ENCODE peak calls at places on chromosomes 2 and 18, in nine cellular contexts. S is hypothalamus; M is naive thymus-derived CD8-positive, alpha-beta T cell; G is foreskin fibroblast; K is stimulated activated CD8-positive, alpha-beta memory T cell treated with anti-CD3 and anti-CD28 coated beads, Interleukin-15, amount 100 ng/mL, for 24 hours; X is effector CD8-positive, alpha-beta T cell; Y is left cardiac atrium; R is RWPE1; O is OCI-LY7. U is an unnamed sample.

GRCh38 chr2:9174771-9175441 is 31.7 kb upstream of the ASAP2 start:
- DNase-seq in O (peak), S (no peak), K (no peak), M (no peak), Y (no peak), R (peak), G (peak), X (no peak), U (peak)

GRCh38 chr2:235669983-235670962 is 176.4 kb downstream of the AGAP1 start:
- DNase-seq in K (no peak), S (peak), G (peak), R (peak), Y (peak), M (no peak), O (no peak), X (no peak), U (peak)

GRCh38 chr2:144524190-144524957 is 4.5 kb upstream of the ZEB2 start:
- DNase-seq in O (peak), R (no peak), M (no peak), X (no peak), G (peak), K (no peak), S (no peak), Y (peak), U (no peak)

GRCh38 chr2:149134335-149134923 is 95.9 kb downstream of the LYPD6B start:
- DNase-seq in Y (no peak), O (no peak), R (no peak), G (no peak), K (no peak), X (no peak), M (no peak), S (no peak), U (no peak)

GRCh38 chr18:72848534-72849237 is 19.1 kb downstream of the NETO1 start:
- DNase-seq in X (no peak), G (no peak), M (no peak), K (no peak), O (no peak), Y (no peak), S (no peak), R (peak), U (no peak)

GRCh38 chr2:50059462-50059861 is 905.1 kb upstream of the FSHR start:
- DNase-seq in K (no peak), G (no peak), R (no peak), M (no peak), S (no peak), Y (no peak), O (no peak), X (no peak), U (no peak)

GRCh38 chr2:40844353-40845277 is 392.7 kb upstream of the SLC8A1 start:
- DNase-seq in R (no peak), S (no peak), G (no peak), K (no peak), M (no peak), X (no peak), O (peak), Y (no peak), U (peak)

GRCh38 chr18:5868218-5868904 is 27.0 kb downstream of the TMEM200C start:
- DNase-seq in Y (peak), M (no peak), K (no peak), O (peak), X (no peak), S (peak), G (peak), R (peak), U (peak)

GRCh38 chr2:6654279-6654678 is 211.4 kb downstream of the CMPK2 start:
- DNase-seq in X (no peak), G (no peak), Y (no peak), M (no peak), K (no peak), R (peak), S (no peak), O (no peak), U (no peak)

GRCh38 chr2:153455856-153456255 is 22.7 kb downstream of the RPRM start:
- DNase-seq in X (no peak), Y (no peak), R (no peak), K (no peak), O (no peak), G (no peak), M (no peak), S (no peak), U (no peak)

GRCh38 chr2:190180313-190181065 is 118.0 kb upstream of the MSTN start:
- DNase-seq in R (peak), S (peak), Y (peak), O (peak), M (no peak), G (peak), K (no peak), X (no peak), U (peak)

U was measured in fibroblast of mammary gland.